ENCODE peak calls at places on chromosomes 16 and 17, in six cellular contexts. I is psoas muscle, H is left lung, J is lung, G is PC-3, K is Peyer's patch. D is an unnamed sample. For H3K36me3, the result is how much of the 10 kb centered on the place peaks cover.

GRCh38 chr16:84144859-84145639 is at the start of the genes DNAAF1 and HSDL1:
- DNase-seq in K (peak), J (peak), I (peak), G (peak), H (peak), D (peak)

GRCh38 chr17:13415877-13416416 is 185.8 kb downstream of the HS3ST3A1 start:
- DNase-seq in K (no peak), H (peak), J (peak), I (no peak), G (peak), D (peak)

GRCh38 chr17:65023791-65024190 is 32.7 kb downstream of the GNA13 start:
- DNase-seq in I (peak), G (peak), H (no peak), K (no peak), J (no peak), D (no peak)

GRCh38 chr16:477758-478157 is 49.8 kb upstream of the CAPN15 start:
- DNase-seq in J (no peak), H (no peak), I (peak), G (peak), K (no peak), D (no peak)

GRCh38 chr17:57440522-57441269 is 184.4 kb downstream of the MSI2 start:
- DNase-seq in K (no peak), J (peak), I (peak), H (no peak), G (peak), D (peak)

GRCh38 chr16:53913082-53913870 is 209.3 kb downstream of the FTO start:
- DNase-seq in K (no peak), H (no peak), I (no peak), G (peak), J (peak), D (peak)

GRCh38 chr17:44362964-44363612 is 565 bp downstream of the FAM171A2 start:
- DNase-seq in G (peak), I (no peak), K (no peak), J (no peak), H (no peak), D (no peak)

GRCh38 chr17:28570716-28571254 is 539 bp downstream of the PIGS start:
- DNase-seq in G (peak), I (no peak), J (no peak), H (peak), K (peak), D (no peak)

GRCh38 chr17:6137716-6138502 is 67.7 kb downstream of the WSCD1 start:
- DNase-seq in K (no peak), G (no peak), J (no peak), H (no peak), I (no peak), D (no peak)

GRCh38 chr17:50767446-50767845 is at the start of gene ANKRD40CL:
- DNase-seq in G (no peak), J (no peak), I (no peak), H (no peak), K (peak), D (no peak)

GRCh38 chr16:19705131-19705501 is 12.9 kb downstream of the KNOP1 start:
- DNase-seq in I (no peak), G (no peak), H (no peak), J (no peak), K (no peak), D (no peak)

GRCh38 chr17:80151333-80151732 is 4.4 kb upstream of the EIF4A3 start:
- DNase-seq in G (no peak), J (no peak), H (no peak), K (no peak), I (no peak), D (no peak)

GRCh38 chr17:65697661-65698060 is 136.2 kb upstream of the AXIN2 start:
- DNase-seq in K (no peak), I (no peak), J (no peak), G (peak), H (no peak), D (no peak)

GRCh38 chr16:73434621-73435020 is 386.7 kb upstream of the ZFHX3 start:
- DNase-seq in I (no peak), K (no peak), G (no peak), J (no peak), H (no peak), D (no peak)

GRCh38 chr16:67752641-67753040 is 33.5 kb upstream of the GFOD2 start:
- DNase-seq in H (no peak), J (no peak), G (no peak), I (no peak), K (no peak), D (no peak)
- H3K36me3 ChIP-seq in H (under half), J (under half), G (under half), I (under half), K (under half), D (under half)

GRCh38 chr16:86507173-86508027 is 2.9 kb upstream of the FOXF1 start:
- DNase-seq in I (no peak), K (no peak), H (no peak), J (no peak), G (no peak), D (no peak)

GRCh38 chr16:86505899-86506864 is 4.1 kb upstream of the FOXF1 start:
- DNase-seq in H (no peak), G (no peak), I (no peak), K (no peak), J (no peak), D (no peak)

GRCh38 chr16:86508947-86509758 is 1.2 kb upstream of the FOXF1 start:
- DNase-seq in J (peak), I (peak), G (peak), H (peak), K (no peak), D (peak)

GRCh38 chr16:86509759-86510464 is 415 bp upstream of the FOXF1 start:
- DNase-seq in J (peak), H (peak), I (peak), G (no peak), K (no peak), D (no peak)

DNA sequence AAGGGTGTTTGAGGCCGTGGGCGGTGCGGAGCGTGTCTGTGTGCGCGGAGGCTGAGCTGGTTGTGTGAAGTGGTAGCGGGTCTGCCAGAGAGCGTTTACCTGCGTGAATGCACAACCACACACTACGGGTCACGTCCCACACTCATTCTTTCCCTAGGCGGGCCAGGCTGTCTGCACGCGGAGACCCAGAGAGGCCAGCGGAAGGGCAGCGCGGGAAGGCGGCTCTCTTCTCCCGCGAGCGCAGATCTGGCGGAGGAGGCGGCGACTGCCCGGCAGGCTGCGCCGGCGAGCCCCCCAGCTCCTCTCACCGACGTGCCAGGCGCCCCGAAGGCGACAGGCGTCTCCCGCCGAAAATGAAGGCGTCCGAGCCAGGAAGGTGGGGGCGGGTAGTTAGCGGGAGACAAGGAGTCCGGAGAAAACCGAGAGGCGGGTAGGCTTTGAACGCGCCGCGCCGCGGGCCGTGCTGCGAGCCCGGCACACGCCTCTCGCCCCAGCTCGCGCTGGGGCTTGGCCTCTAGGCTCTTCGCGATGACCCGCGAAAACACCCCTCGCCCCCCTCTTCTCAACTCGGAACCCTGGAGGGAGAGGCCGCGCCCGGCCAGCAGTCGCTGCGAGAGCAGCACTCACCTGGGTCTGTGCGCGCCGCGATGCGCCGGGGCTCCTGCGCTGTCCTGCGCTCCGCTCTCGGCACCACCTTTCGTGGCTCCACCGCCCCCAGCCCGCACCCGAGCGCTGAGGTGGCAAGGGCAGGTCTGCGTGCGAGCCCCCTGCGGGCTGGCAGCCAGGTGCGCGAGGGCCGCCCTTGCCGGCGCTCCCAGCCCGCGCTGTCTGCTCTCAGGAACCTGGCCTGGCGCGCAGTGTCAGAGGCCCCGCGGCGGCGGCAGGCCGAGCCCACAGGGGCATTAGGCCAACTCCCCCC is 2.0 kb upstream of the FOXF1 start:
- DNase-seq in J (no peak), I (no peak), H (no peak), K (no peak), G (no peak), D (no peak)
- H3K36me3 ChIP-seq in J (under half), I (under half), H (under half), K (under half), G (under half), D (under half)

GRCh38 chr17:58528443-58528842 is 14.0 kb upstream of the MTMR4 start:
- DNase-seq in K (no peak), H (no peak), I (no peak), G (no peak), J (no peak), D (no peak)
- H3K36me3 ChIP-seq in K (under half), H (under half), I (under half), G (under half), J (under half), D (under half)

DNA sequence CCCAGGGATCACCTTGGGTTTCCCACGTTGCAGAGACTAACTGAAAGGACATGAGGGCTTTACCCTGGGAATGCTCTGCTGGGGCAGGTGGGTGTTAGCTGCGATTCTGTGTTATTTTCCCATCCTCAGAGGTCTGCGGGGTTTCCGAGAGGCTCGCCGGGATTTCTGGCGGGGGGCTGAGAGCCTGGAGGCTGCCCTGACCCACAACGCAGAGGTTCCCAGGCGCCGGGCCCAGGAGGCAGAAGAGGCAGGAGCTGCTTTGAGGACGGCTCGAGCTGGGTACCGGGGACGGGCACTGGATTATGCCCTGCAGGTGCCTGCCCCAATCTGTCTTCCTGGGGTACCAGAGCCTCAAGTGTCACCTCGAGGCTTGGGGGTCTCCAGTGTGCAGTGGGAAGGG is 6.9 kb downstream of the ACAP1 start:
- DNase-seq in G (no peak), H (no peak), J (no peak), I (no peak), K (no peak), D (no peak)
- H3K36me3 ChIP-seq in G (under half), H (under half), J (under half), I (under half), K (under half), D (under half)

GRCh38 chr17:39365252-39365651 is 36.2 kb downstream of the FBXL20 start:
- DNase-seq in H (no peak), J (no peak), K (no peak), I (no peak), G (no peak), D (no peak)
- H3K36me3 ChIP-seq in H (under half), J (under half), K (under half), I (under half), G (under half), D (under half)

DNA sequence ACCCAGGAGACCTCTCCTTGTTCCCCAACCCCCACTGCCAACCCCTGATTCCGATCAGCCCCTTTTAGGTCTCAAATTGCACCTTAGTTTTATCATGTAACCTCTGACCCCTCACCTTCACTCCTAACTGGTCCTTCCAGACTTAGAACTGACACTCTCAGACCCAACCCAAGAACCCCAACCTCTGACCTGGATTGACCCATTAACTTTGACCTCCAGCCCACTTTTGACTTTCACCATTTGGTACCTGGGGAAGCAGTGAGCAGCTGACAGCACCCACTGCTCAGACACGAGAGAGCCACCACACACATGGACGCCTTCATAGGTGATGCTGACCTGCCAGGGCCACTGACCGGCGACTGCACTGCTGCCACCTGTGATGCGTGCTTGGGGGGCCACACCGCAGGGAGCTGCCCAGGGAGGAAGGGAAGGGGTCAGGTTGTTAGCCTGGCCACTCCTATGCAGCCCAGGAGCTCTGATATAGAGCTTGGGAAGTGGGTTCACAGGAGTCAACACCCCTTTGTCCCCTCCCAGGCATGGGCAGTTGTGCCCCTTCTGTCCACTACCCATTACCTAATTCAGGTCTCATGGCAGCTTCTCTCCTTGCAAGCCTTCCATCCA is 2.4 kb downstream of the PRSS8 start:
- DNase-seq in I (no peak), G (no peak), J (no peak), H (no peak), K (no peak), D (no peak)
- H3K36me3 ChIP-seq in I (under half), G (under half), J (under half), H (under half), K (under half), D (under half)

GRCh38 chr17:82232322-82232785 is 3.5 kb downstream of the SLC16A3 start:
- DNase-seq in H (no peak), G (no peak), K (no peak), I (no peak), J (no peak), D (no peak)

GRCh38 chr17:82232876-82233785 is 4.3 kb downstream of the SLC16A3 start:
- DNase-seq in K (no peak), G (no peak), I (peak), J (no peak), H (no peak), D (no peak)

GRCh38 chr17:82231312-82231561 is 2.4 kb downstream of the SLC16A3 start:
- DNase-seq in G (no peak), I (no peak), J (no peak), H (no peak), K (peak), D (no peak)

GRCh38 chr17:82230627-82231311 is 1.9 kb downstream of the SLC16A3 start:
- DNase-seq in I (peak), K (peak), H (peak), J (peak), G (peak), D (peak)

DNA sequence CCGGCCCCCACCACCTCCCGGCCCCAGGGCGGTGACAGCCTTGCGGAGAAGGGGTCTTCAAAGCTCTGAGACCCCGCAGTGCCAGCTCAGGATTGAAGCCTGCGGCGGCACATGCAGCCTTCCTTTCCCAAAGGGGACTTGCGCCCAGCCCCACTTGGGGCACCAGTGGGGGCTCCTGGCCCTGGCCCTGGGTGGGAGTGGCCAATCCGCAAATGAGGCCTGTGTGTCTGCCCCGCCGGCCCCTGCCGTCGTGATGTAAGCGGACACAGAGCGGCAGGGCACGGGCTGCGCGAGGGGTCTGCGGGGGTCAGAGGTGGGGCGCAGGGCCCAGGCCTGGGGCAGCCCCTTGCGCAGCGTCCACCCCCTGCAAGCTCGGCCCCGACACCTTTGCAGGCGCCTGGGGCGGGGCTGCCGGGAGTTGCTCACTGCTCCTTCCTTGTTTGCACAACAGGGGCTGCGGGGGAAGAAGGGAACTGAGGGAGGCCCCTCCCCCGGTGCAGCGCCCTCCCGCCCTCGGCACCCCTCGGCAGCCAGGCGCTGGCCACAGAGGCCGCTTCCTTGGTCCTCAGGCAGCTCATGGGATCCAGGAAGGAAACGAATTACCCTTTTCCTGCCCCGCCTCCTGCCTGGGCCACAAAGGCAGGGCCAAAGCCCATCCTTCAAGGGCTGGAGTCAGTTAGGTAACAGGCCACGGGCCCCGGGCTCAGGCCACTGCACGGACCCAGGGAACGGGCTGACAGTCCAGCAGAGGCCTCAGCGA is 2.9 kb downstream of the SLC16A3 start:
- DNase-seq in G (peak), I (peak), K (peak), J (peak), H (peak), D (no peak)
- H3K36me3 ChIP-seq in G (under half), I (under half), K (under half), J (under half), H (under half), D (under half)

GRCh38 chr16:35906440-35906839 is 2447.0 kb downstream of the TP53TG3F start:
- DNase-seq in J (no peak), G (no peak), I (no peak), K (no peak), H (no peak), D (no peak)
- H3K36me3 ChIP-seq in J (under half), G (under half), I (under half), K (under half), H (under half), D (under half)

DNA sequence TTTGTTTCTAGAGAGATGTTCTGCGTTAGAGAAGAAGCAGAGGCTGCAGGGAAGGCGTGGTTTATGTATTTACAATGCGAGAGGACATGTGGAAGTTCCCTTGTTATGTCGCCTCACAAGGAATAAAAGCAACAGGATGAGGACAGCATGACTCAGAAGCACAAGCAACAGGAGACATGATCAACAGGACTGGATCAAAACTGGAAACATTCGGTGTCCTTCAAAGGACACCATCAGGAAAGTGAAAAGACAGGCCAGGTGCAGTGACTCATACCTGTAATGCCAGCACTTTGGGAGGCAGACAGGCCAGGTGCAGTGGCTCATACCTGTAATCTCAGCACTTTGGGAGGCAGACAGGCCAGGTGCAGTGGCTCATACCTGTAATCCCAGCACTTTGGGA is 52.6 kb downstream of the CCDC57 start:
- DNase-seq in I (no peak), J (no peak), H (no peak), G (peak), K (no peak), D (peak)
- H3K36me3 ChIP-seq in I (under half), J (under half), H (under half), G (under half), K (under half), D (under half)

D was measured in bronchial epithelial cell.